ENCODE peak calls at places on chromosomes 12 and 14, in eight cellular contexts. One of them, this sample, is unnamed.

GRCh38 chr14:24630872-24631477 is 3.0 kb downstream of the GZMB start:
- DNase-seq in SK-N-SH: no peak
- DNase-seq in HS-5: no peak
- DNase-seq in SW480: no peak
- DNase-seq in stimulated activated CD8-positive, alpha-beta memory T cell treated with anti-CD3 and anti-CD28 coated beads, Interleukin-12 subunit alpha, Interleukin-12 subunit beta, amount 100 ng/mL, for 4 hours: no peak
- DNase-seq in HCEC 1CT: no peak
- DNase-seq in BJ: no peak
- DNase-seq in smooth muscle cell of the brain vasculature: no peak
- DNase-seq in this sample: peak; percentile 48

GRCh38 chr12:104521731-104522130 is 65.0 kb downstream of the CHST11 start:
- DNase-seq in SK-N-SH: peak; percentile 34
- DNase-seq in HS-5: no peak
- DNase-seq in SW480: no peak
- DNase-seq in stimulated activated CD8-positive, alpha-beta memory T cell treated with anti-CD3 and anti-CD28 coated beads, Interleukin-12 subunit alpha, Interleukin-12 subunit beta, amount 100 ng/mL, for 4 hours: no peak
- DNase-seq in HCEC 1CT: no peak
- DNase-seq in BJ: no peak
- DNase-seq in smooth muscle cell of the brain vasculature: no peak
- DNase-seq in this sample: no peak

GRCh38 chr14:100617715-100618693 is 30.8 kb upstream of the BEGAIN start:
- DNase-seq in SK-N-SH: peak; percentile 26
- DNase-seq in HS-5: no peak
- DNase-seq in SW480: no peak
- DNase-seq in stimulated activated CD8-positive, alpha-beta memory T cell treated with anti-CD3 and anti-CD28 coated beads, Interleukin-12 subunit alpha, Interleukin-12 subunit beta, amount 100 ng/mL, for 4 hours: no peak
- DNase-seq in HCEC 1CT: no peak
- DNase-seq in BJ: no peak
- DNase-seq in smooth muscle cell of the brain vasculature: peak; percentile 24
- DNase-seq in this sample: no peak

GRCh38 chr12:58395470-58395869 is 454.1 kb downstream of the ATP23 start:
- DNase-seq in SK-N-SH: no peak
- DNase-seq in HS-5: no peak
- DNase-seq in SW480: peak; percentile 79
- DNase-seq in stimulated activated CD8-positive, alpha-beta memory T cell treated with anti-CD3 and anti-CD28 coated beads, Interleukin-12 subunit alpha, Interleukin-12 subunit beta, amount 100 ng/mL, for 4 hours: no peak
- DNase-seq in HCEC 1CT: peak; percentile 39
- DNase-seq in BJ: no peak
- DNase-seq in smooth muscle cell of the brain vasculature: no peak
- DNase-seq in this sample: peak; percentile 30

GRCh38 chr12:92753976-92754885 is 51.4 kb downstream of the PLEKHG7 start:
- DNase-seq in SK-N-SH: no peak
- DNase-seq in HS-5: no peak
- DNase-seq in SW480: no peak
- DNase-seq in stimulated activated CD8-positive, alpha-beta memory T cell treated with anti-CD3 and anti-CD28 coated beads, Interleukin-12 subunit alpha, Interleukin-12 subunit beta, amount 100 ng/mL, for 4 hours: no peak
- DNase-seq in HCEC 1CT: no peak
- DNase-seq in BJ: no peak
- DNase-seq in smooth muscle cell of the brain vasculature: no peak
- DNase-seq in this sample: no peak

GRCh38 chr12:132146098-132146497 is 1.8 kb downstream of the NOC4L start:
- DNase-seq in SK-N-SH: no peak
- DNase-seq in HS-5: no peak
- DNase-seq in SW480: no peak
- DNase-seq in stimulated activated CD8-positive, alpha-beta memory T cell treated with anti-CD3 and anti-CD28 coated beads, Interleukin-12 subunit alpha, Interleukin-12 subunit beta, amount 100 ng/mL, for 4 hours: no peak
- DNase-seq in HCEC 1CT: no peak
- DNase-seq in BJ: no peak
- DNase-seq in smooth muscle cell of the brain vasculature: no peak
- DNase-seq in this sample: no peak

GRCh38 chr12:130714591-130715149 is 1.4 kb downstream of the RIMBP2 start:
- DNase-seq in SK-N-SH: peak; percentile 78
- DNase-seq in HS-5: no peak
- DNase-seq in SW480: no peak
- DNase-seq in stimulated activated CD8-positive, alpha-beta memory T cell treated with anti-CD3 and anti-CD28 coated beads, Interleukin-12 subunit alpha, Interleukin-12 subunit beta, amount 100 ng/mL, for 4 hours: no peak
- DNase-seq in HCEC 1CT: no peak
- DNase-seq in BJ: no peak
- DNase-seq in smooth muscle cell of the brain vasculature: no peak
- DNase-seq in this sample: no peak

GRCh38 chr14:22466520-22466919 is 122.5 kb downstream of the DAD1 start:
- DNase-seq in SK-N-SH: no peak
- DNase-seq in HS-5: peak; percentile 6
- DNase-seq in SW480: no peak
- DNase-seq in stimulated activated CD8-positive, alpha-beta memory T cell treated with anti-CD3 and anti-CD28 coated beads, Interleukin-12 subunit alpha, Interleukin-12 subunit beta, amount 100 ng/mL, for 4 hours: no peak
- DNase-seq in HCEC 1CT: peak; percentile 48
- DNase-seq in BJ: no peak
- DNase-seq in smooth muscle cell of the brain vasculature: no peak
- DNase-seq in this sample: no peak

GRCh38 chr14:58243790-58244555 is 670 bp upstream of the PSMA3 start:
- DNase-seq in SK-N-SH: no peak
- DNase-seq in HS-5: peak; percentile 32
- DNase-seq in SW480: peak; percentile 61
- DNase-seq in stimulated activated CD8-positive, alpha-beta memory T cell treated with anti-CD3 and anti-CD28 coated beads, Interleukin-12 subunit alpha, Interleukin-12 subunit beta, amount 100 ng/mL, for 4 hours: no peak
- DNase-seq in HCEC 1CT: peak; percentile 18
- DNase-seq in BJ: no peak
- DNase-seq in smooth muscle cell of the brain vasculature: no peak
- DNase-seq in this sample: no peak

GRCh38 chr12:7060353-7060954 is at the start of gene C1S:
- DNase-seq in SK-N-SH: peak; percentile 53
- DNase-seq in HS-5: peak; percentile 93
- DNase-seq in SW480: peak; percentile 44
- DNase-seq in stimulated activated CD8-positive, alpha-beta memory T cell treated with anti-CD3 and anti-CD28 coated beads, Interleukin-12 subunit alpha, Interleukin-12 subunit beta, amount 100 ng/mL, for 4 hours: no peak
- DNase-seq in HCEC 1CT: peak; percentile 98
- DNase-seq in BJ: peak; percentile 97
- DNase-seq in smooth muscle cell of the brain vasculature: peak; percentile 92
- DNase-seq in this sample: peak; percentile 63

GRCh38 chr14:88792572-88793258 is at the start of gene EML5:
- DNase-seq in SK-N-SH: peak; percentile 91
- DNase-seq in HS-5: no peak
- DNase-seq in SW480: peak; percentile 91
- DNase-seq in stimulated activated CD8-positive, alpha-beta memory T cell treated with anti-CD3 and anti-CD28 coated beads, Interleukin-12 subunit alpha, Interleukin-12 subunit beta, amount 100 ng/mL, for 4 hours: peak; percentile 73
- DNase-seq in HCEC 1CT: peak; percentile 56
- DNase-seq in BJ: peak; percentile 4
- DNase-seq in smooth muscle cell of the brain vasculature: peak; percentile 6
- DNase-seq in this sample: peak; percentile 85

GRCh38 chr14:80188571-80188970 is 22.7 kb downstream of the DIO2 start:
- DNase-seq in SK-N-SH: no peak
- DNase-seq in HS-5: no peak
- DNase-seq in SW480: no peak
- DNase-seq in stimulated activated CD8-positive, alpha-beta memory T cell treated with anti-CD3 and anti-CD28 coated beads, Interleukin-12 subunit alpha, Interleukin-12 subunit beta, amount 100 ng/mL, for 4 hours: no peak
- DNase-seq in HCEC 1CT: no peak
- DNase-seq in BJ: no peak
- DNase-seq in smooth muscle cell of the brain vasculature: no peak
- DNase-seq in this sample: no peak

GRCh38 chr14:89618309-89618708 is 201.3 kb upstream of the FOXN3 start:
- DNase-seq in SK-N-SH: peak; percentile 38
- DNase-seq in HS-5: no peak
- DNase-seq in SW480: peak; percentile 16
- DNase-seq in stimulated activated CD8-positive, alpha-beta memory T cell treated with anti-CD3 and anti-CD28 coated beads, Interleukin-12 subunit alpha, Interleukin-12 subunit beta, amount 100 ng/mL, for 4 hours: no peak
- DNase-seq in HCEC 1CT: peak; percentile 17
- DNase-seq in BJ: no peak
- DNase-seq in smooth muscle cell of the brain vasculature: no peak
- DNase-seq in this sample: no peak

GRCh38 chr14:68306265-68306933 is 486.5 kb downstream of the ZFP36L1 start:
- DNase-seq in SK-N-SH: no peak
- DNase-seq in HS-5: no peak
- DNase-seq in SW480: no peak
- DNase-seq in stimulated activated CD8-positive, alpha-beta memory T cell treated with anti-CD3 and anti-CD28 coated beads, Interleukin-12 subunit alpha, Interleukin-12 subunit beta, amount 100 ng/mL, for 4 hours: no peak
- DNase-seq in HCEC 1CT: no peak
- DNase-seq in BJ: no peak
- DNase-seq in smooth muscle cell of the brain vasculature: no peak
- DNase-seq in this sample: no peak

GRCh38 chr12:99302874-99303273 is 344.7 kb upstream of the GARIN6 start:
- DNase-seq in SK-N-SH: no peak
- DNase-seq in HS-5: no peak
- DNase-seq in SW480: no peak
- DNase-seq in stimulated activated CD8-positive, alpha-beta memory T cell treated with anti-CD3 and anti-CD28 coated beads, Interleukin-12 subunit alpha, Interleukin-12 subunit beta, amount 100 ng/mL, for 4 hours: no peak
- DNase-seq in HCEC 1CT: no peak
- DNase-seq in BJ: no peak
- DNase-seq in smooth muscle cell of the brain vasculature: no peak
- DNase-seq in this sample: no peak

GRCh38 chr12:132513070-132513398 is 23.1 kb downstream of the FBRSL1 start:
- DNase-seq in SK-N-SH: no peak
- DNase-seq in HS-5: no peak
- DNase-seq in SW480: no peak
- DNase-seq in stimulated activated CD8-positive, alpha-beta memory T cell treated with anti-CD3 and anti-CD28 coated beads, Interleukin-12 subunit alpha, Interleukin-12 subunit beta, amount 100 ng/mL, for 4 hours: no peak
- DNase-seq in HCEC 1CT: peak; percentile 9
- DNase-seq in BJ: peak; percentile 2
- DNase-seq in smooth muscle cell of the brain vasculature: no peak
- DNase-seq in this sample: no peak

GRCh38 chr12:110579239-110579888 is 3.8 kb downstream of the PPTC7 start:
- DNase-seq in SK-N-SH: no peak
- DNase-seq in HS-5: no peak
- DNase-seq in SW480: no peak
- DNase-seq in stimulated activated CD8-positive, alpha-beta memory T cell treated with anti-CD3 and anti-CD28 coated beads, Interleukin-12 subunit alpha, Interleukin-12 subunit beta, amount 100 ng/mL, for 4 hours: no peak
- DNase-seq in HCEC 1CT: no peak
- DNase-seq in BJ: no peak
- DNase-seq in smooth muscle cell of the brain vasculature: no peak
- DNase-seq in this sample: no peak

GRCh38 chr14:62847168-62847567 is 198.1 kb downstream of the KCNH5 start:
- DNase-seq in SK-N-SH: no peak
- DNase-seq in HS-5: no peak
- DNase-seq in SW480: no peak
- DNase-seq in stimulated activated CD8-positive, alpha-beta memory T cell treated with anti-CD3 and anti-CD28 coated beads, Interleukin-12 subunit alpha, Interleukin-12 subunit beta, amount 100 ng/mL, for 4 hours: no peak
- DNase-seq in HCEC 1CT: no peak
- DNase-seq in BJ: no peak
- DNase-seq in smooth muscle cell of the brain vasculature: no peak
- DNase-seq in this sample: no peak